ENCODE peak calls at places on chromosomes 7 and 10, in eight cellular contexts. One of them, this sample, is unnamed.

GRCh38 chr7:27782849-27783248 is 42.9 kb downstream of the TAX1BP1 start:
- DNase-seq in uterus: no peak
- DNase-seq in endothelial cell of umbilical vein: peak; percentile 60
- DNase-seq in right lobe of liver: no peak
- DNase-seq in adrenal gland: no peak
- DNase-seq in GM12878: no peak
- DNase-seq in HCT116: no peak
- DNase-seq in GM12891: no peak
- DNase-seq in this sample: no peak

GRCh38 chr10:6151087-6151977 is 51.4 kb upstream of the PFKFB3 start:
- DNase-seq in uterus: peak; percentile 51
- DNase-seq in endothelial cell of umbilical vein: peak; percentile 83
- DNase-seq in right lobe of liver: no peak
- DNase-seq in adrenal gland: peak; percentile 84
- DNase-seq in GM12878: peak; percentile 51
- DNase-seq in HCT116: no peak
- DNase-seq in GM12891: no peak
- DNase-seq in this sample: no peak

GRCh38 chr10:69963835-69964710 is 88.6 kb upstream of the MACROH2A2 start:
- DNase-seq in uterus: no peak
- DNase-seq in endothelial cell of umbilical vein: no peak
- DNase-seq in right lobe of liver: no peak
- DNase-seq in adrenal gland: no peak
- DNase-seq in GM12878: no peak
- DNase-seq in HCT116: no peak
- DNase-seq in GM12891: no peak
- DNase-seq in this sample: no peak

GRCh38 chr10:4007771-4008170 is 222.8 kb upstream of the KLF6 start:
- DNase-seq in uterus: no peak
- DNase-seq in endothelial cell of umbilical vein: no peak
- DNase-seq in right lobe of liver: no peak
- DNase-seq in adrenal gland: no peak
- DNase-seq in GM12878: no peak
- DNase-seq in HCT116: no peak
- DNase-seq in GM12891: no peak
- DNase-seq in this sample: no peak

GRCh38 chr10:57593983-57594573 is 673.6 kb downstream of the IPMK start:
- DNase-seq in uterus: no peak
- DNase-seq in endothelial cell of umbilical vein: no peak
- DNase-seq in right lobe of liver: no peak
- DNase-seq in adrenal gland: no peak
- DNase-seq in GM12878: no peak
- DNase-seq in HCT116: no peak
- DNase-seq in GM12891: no peak
- DNase-seq in this sample: no peak

GRCh38 chr7:117844678-117845077 is 28.6 kb downstream of the CTTNBP2 start:
- DNase-seq in uterus: no peak
- DNase-seq in endothelial cell of umbilical vein: no peak
- DNase-seq in right lobe of liver: no peak
- DNase-seq in adrenal gland: no peak
- DNase-seq in GM12878: no peak
- DNase-seq in HCT116: no peak
- DNase-seq in GM12891: no peak
- DNase-seq in this sample: no peak

GRCh38 chr7:105013818-105014724 is at the start of gene KMT2E:
- DNase-seq in uterus: peak; percentile 90
- DNase-seq in endothelial cell of umbilical vein: peak; percentile 79
- DNase-seq in right lobe of liver: peak; percentile 91
- DNase-seq in adrenal gland: peak; percentile 92
- DNase-seq in GM12878: peak; percentile 59
- DNase-seq in HCT116: peak; percentile 57
- DNase-seq in GM12891: peak; percentile 46
- DNase-seq in this sample: no peak

GRCh38 chr10:104038958-104039752 is 46.5 kb downstream of the COL17A1 start:
- DNase-seq in uterus: no peak
- DNase-seq in endothelial cell of umbilical vein: no peak
- DNase-seq in right lobe of liver: no peak
- DNase-seq in adrenal gland: no peak
- DNase-seq in GM12878: no peak
- DNase-seq in HCT116: no peak
- DNase-seq in GM12891: no peak
- DNase-seq in this sample: no peak

GRCh38 chr10:15209827-15210509 is 41.5 kb upstream of the NMT2 start:
- DNase-seq in uterus: peak; percentile 73
- DNase-seq in endothelial cell of umbilical vein: peak; percentile 72
- DNase-seq in right lobe of liver: peak; percentile 84
- DNase-seq in adrenal gland: peak; percentile 68
- DNase-seq in GM12878: peak; percentile 9
- DNase-seq in HCT116: peak; percentile 64
- DNase-seq in GM12891: peak; percentile 58
- DNase-seq in this sample: peak; percentile 50

GRCh38 chr7:90387470-90388240 is 15.6 kb upstream of the CLDN12 start:
- DNase-seq in uterus: no peak
- DNase-seq in endothelial cell of umbilical vein: no peak
- DNase-seq in right lobe of liver: no peak
- DNase-seq in adrenal gland: no peak
- DNase-seq in GM12878: no peak
- DNase-seq in HCT116: no peak
- DNase-seq in GM12891: no peak
- DNase-seq in this sample: no peak

GRCh38 chr7:772861-773621 is 46.0 kb upstream of the PRKAR1B start:
- DNase-seq in uterus: no peak
- DNase-seq in endothelial cell of umbilical vein: no peak
- DNase-seq in right lobe of liver: no peak
- DNase-seq in adrenal gland: no peak
- DNase-seq in GM12878: no peak
- DNase-seq in HCT116: no peak
- DNase-seq in GM12891: no peak
- DNase-seq in this sample: no peak

GRCh38 chr10:121351533-121351932 is 246.7 kb downstream of the FGFR2 start:
- DNase-seq in uterus: no peak
- DNase-seq in endothelial cell of umbilical vein: no peak
- DNase-seq in right lobe of liver: no peak
- DNase-seq in adrenal gland: no peak
- DNase-seq in GM12878: no peak
- DNase-seq in HCT116: no peak
- DNase-seq in GM12891: no peak
- DNase-seq in this sample: no peak

GRCh38 chr10:14658331-14659122 is 116.2 kb downstream of the FAM107B start:
- DNase-seq in uterus: no peak
- DNase-seq in endothelial cell of umbilical vein: no peak
- DNase-seq in right lobe of liver: no peak
- DNase-seq in adrenal gland: no peak
- DNase-seq in GM12878: peak; percentile 64
- DNase-seq in HCT116: peak; percentile 58
- DNase-seq in GM12891: no peak
- DNase-seq in this sample: peak; percentile 17

GRCh38 chr10:74681917-74682627 is 144.3 kb upstream of the KAT6B start:
- DNase-seq in uterus: no peak
- DNase-seq in endothelial cell of umbilical vein: no peak
- DNase-seq in right lobe of liver: no peak
- DNase-seq in adrenal gland: no peak
- DNase-seq in GM12878: no peak
- DNase-seq in HCT116: no peak
- DNase-seq in GM12891: no peak
- DNase-seq in this sample: no peak

GRCh38 chr10:31832261-31832660 is 96.4 kb downstream of the ARHGAP12 start:
- DNase-seq in uterus: no peak
- DNase-seq in endothelial cell of umbilical vein: no peak
- DNase-seq in right lobe of liver: no peak
- DNase-seq in adrenal gland: no peak
- DNase-seq in GM12878: no peak
- DNase-seq in HCT116: no peak
- DNase-seq in GM12891: no peak
- DNase-seq in this sample: no peak

GRCh38 chr10:45373783-45374450 is at the start of gene ALOX5:
- DNase-seq in uterus: peak; percentile 62
- DNase-seq in endothelial cell of umbilical vein: no peak
- DNase-seq in right lobe of liver: peak; percentile 80
- DNase-seq in adrenal gland: peak; percentile 55
- DNase-seq in GM12878: no peak
- DNase-seq in HCT116: no peak
- DNase-seq in GM12891: peak; percentile 66
- DNase-seq in this sample: no peak
- TF ChIP-seq POLR2A in uterus: no peak
- TF ChIP-seq POLR2A in endothelial cell of umbilical vein: no peak
- TF ChIP-seq POLR2A in right lobe of liver: peak; percentile 14
- TF ChIP-seq POLR2A in adrenal gland: no peak
- TF ChIP-seq POLR2A in GM12878: peak; percentile 49
- TF ChIP-seq POLR2A in HCT116: no peak
- TF ChIP-seq POLR2A in GM12891: no peak
- TF ChIP-seq POLR2A in this sample: no peak

DNA sequence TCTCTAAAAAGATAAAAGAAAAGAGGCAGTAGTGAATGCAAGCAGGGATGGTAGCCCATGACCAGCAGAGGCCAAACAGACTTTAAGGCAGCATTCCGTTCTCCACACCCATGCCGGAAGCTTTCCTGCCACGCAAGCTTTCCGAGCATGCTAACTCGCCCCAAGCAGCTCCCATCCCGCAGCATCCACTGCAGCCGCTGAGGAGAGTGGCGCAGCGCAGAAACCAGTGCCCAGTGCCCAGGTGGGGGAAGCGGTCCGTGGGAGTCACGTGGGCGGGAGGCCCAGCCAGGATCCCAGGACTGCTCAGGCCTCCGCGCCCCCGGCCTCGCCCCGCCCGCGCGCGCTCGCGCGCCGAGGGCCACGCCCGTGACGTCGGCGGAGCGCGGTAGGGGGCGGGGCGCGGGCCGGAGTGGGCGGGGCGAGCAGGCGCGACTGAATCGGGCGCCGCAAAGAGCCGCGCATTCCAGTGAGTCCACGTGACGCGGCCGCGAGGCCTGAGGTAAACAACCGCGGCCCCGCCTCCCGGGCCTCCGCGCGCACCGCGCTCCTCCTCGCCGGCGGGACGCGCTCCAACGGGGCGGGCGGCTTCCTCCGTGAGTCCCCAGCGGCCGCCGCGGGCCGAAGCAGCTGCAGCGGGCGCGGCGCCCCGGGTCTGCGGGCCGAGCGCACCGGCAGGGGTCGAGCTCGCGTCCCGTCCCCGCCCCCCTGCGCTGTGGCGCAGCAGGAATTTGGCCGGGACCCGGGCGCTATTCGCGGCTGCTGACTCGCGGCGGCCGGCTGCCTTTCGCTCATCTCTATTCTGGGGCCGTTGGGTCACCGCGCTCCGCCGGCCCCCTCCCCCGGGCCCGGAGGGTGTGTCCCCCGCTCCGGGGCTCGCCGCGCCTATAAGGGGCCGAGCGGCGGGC is at the start of gene OTUD1:
- DNase-seq in uterus: peak; percentile 96
- DNase-seq in endothelial cell of umbilical vein: peak; percentile 91
- DNase-seq in right lobe of liver: peak; percentile 98
- DNase-seq in adrenal gland: peak; percentile 95
- DNase-seq in GM12878: peak; percentile 28
- DNase-seq in HCT116: peak; percentile 67
- DNase-seq in GM12891: peak; percentile 79
- DNase-seq in this sample: peak; percentile 96
- TF ChIP-seq POLR2A in uterus: peak; percentile 67
- TF ChIP-seq POLR2A in endothelial cell of umbilical vein: no peak
- TF ChIP-seq POLR2A in right lobe of liver: peak; percentile 94
- TF ChIP-seq POLR2A in adrenal gland: peak; percentile 92
- TF ChIP-seq POLR2A in GM12878: peak; percentile 76
- TF ChIP-seq POLR2A in HCT116: no peak
- TF ChIP-seq POLR2A in GM12891: no peak
- TF ChIP-seq POLR2A in this sample: peak; percentile 63

GRCh38 chr10:124744047-124744687 is at the start of gene FAM53B:
- DNase-seq in uterus: peak; percentile 82
- DNase-seq in endothelial cell of umbilical vein: peak; percentile 62
- DNase-seq in right lobe of liver: peak; percentile 90
- DNase-seq in adrenal gland: peak; percentile 83
- DNase-seq in GM12878: no peak
- DNase-seq in HCT116: peak; percentile 56
- DNase-seq in GM12891: peak; percentile 69
- DNase-seq in this sample: peak; percentile 64
- TF ChIP-seq POLR2A in uterus: peak; percentile 38
- TF ChIP-seq POLR2A in endothelial cell of umbilical vein: peak; percentile 7
- TF ChIP-seq POLR2A in right lobe of liver: peak; percentile 71
- TF ChIP-seq POLR2A in adrenal gland: peak; percentile 72
- TF ChIP-seq POLR2A in GM12878: peak; percentile 69
- TF ChIP-seq POLR2A in HCT116: peak; percentile 53
- TF ChIP-seq POLR2A in GM12891: peak; percentile 44
- TF ChIP-seq POLR2A in this sample: peak; percentile 15

GRCh38 chr7:55534916-55535636 is 37.2 kb downstream of the VOPP1 start:
- DNase-seq in uterus: no peak
- DNase-seq in endothelial cell of umbilical vein: no peak
- DNase-seq in right lobe of liver: no peak
- DNase-seq in adrenal gland: no peak
- DNase-seq in GM12878: no peak
- DNase-seq in HCT116: no peak
- DNase-seq in GM12891: no peak
- DNase-seq in this sample: no peak

GRCh38 chr7:55537458-55537825 is 34.9 kb downstream of the VOPP1 start:
- DNase-seq in uterus: no peak
- DNase-seq in endothelial cell of umbilical vein: no peak
- DNase-seq in right lobe of liver: no peak
- DNase-seq in adrenal gland: no peak
- DNase-seq in GM12878: no peak
- DNase-seq in HCT116: no peak
- DNase-seq in GM12891: no peak
- DNase-seq in this sample: no peak

GRCh38 chr7:55535637-55536016 is 36.7 kb downstream of the VOPP1 start:
- DNase-seq in uterus: no peak
- DNase-seq in endothelial cell of umbilical vein: no peak
- DNase-seq in right lobe of liver: no peak
- DNase-seq in adrenal gland: no peak
- DNase-seq in GM12878: no peak
- DNase-seq in HCT116: no peak
- DNase-seq in GM12891: no peak
- DNase-seq in this sample: no peak

GRCh38 chr7:55538538-55538937 is 33.8 kb downstream of the VOPP1 start:
- DNase-seq in uterus: no peak
- DNase-seq in endothelial cell of umbilical vein: no peak
- DNase-seq in right lobe of liver: no peak
- DNase-seq in adrenal gland: no peak
- DNase-seq in GM12878: no peak
- DNase-seq in HCT116: no peak
- DNase-seq in GM12891: no peak
- DNase-seq in this sample: peak; percentile 89

DNA sequence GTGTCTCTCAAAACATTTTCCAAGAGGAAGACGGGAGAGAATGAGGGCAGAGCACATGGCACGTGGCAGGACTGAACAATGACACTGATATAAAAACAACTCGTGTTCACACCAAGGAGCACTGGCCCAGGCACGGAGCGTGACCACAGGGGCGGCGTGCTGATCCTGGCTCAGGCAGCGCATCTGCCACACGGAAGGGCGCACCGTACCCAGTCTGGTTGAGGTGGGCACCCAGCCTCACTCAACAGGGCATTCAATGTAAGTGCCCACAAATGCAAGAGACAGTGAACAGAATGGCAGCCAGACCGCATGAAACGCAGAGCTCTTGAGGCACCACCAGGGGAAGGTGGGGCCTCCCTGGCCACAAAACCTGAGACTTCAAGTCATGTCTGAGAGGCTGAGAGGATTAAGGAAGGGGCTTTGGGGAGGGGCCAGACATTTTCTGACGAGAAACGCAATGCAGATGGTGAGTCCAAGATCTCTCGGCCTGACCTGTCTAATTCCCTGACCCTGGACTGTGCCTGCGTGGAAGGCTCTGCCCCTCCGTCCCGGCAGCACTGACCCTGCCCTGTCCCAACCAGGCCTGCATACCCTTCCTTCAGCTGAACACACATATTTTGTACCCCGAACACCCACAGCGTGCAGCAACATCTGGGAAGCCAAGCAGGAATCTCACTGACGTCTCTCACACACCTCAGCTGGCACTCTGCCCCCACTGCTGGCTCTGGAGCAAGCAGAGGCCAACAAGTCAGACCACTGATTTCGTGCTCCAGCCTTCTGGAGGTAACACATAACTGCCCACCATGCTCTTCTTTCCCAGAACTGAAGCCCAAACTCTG is 35.5 kb downstream of the VOPP1 start:
- DNase-seq in uterus: no peak
- DNase-seq in endothelial cell of umbilical vein: no peak
- DNase-seq in right lobe of liver: no peak
- DNase-seq in adrenal gland: no peak
- DNase-seq in GM12878: no peak
- DNase-seq in HCT116: no peak
- DNase-seq in GM12891: no peak
- DNase-seq in this sample: no peak
- TF ChIP-seq POLR2A in uterus: no peak
- TF ChIP-seq POLR2A in endothelial cell of umbilical vein: no peak
- TF ChIP-seq POLR2A in right lobe of liver: no peak
- TF ChIP-seq POLR2A in adrenal gland: no peak
- TF ChIP-seq POLR2A in GM12878: peak; percentile 67
- TF ChIP-seq POLR2A in HCT116: no peak
- TF ChIP-seq POLR2A in GM12891: peak; percentile 37
- TF ChIP-seq POLR2A in this sample: no peak